ENCODE peak calls at places on chromosomes 5 and 9, in five cellular contexts. Q, A, S, Z and N are unnamed samples.

GRCh38 chr9:104094534-104095020 is 468 bp downstream of the SMC2 start:
- DNase-seq in Q (no peak), A (no peak), S (no peak), Z (no peak), N (peak; percentile 85)

GRCh38 chr5:10307206-10308148 is at the start of gene CMBL:
- DNase-seq in Q (peak; percentile 75), A (peak; percentile 80), S (peak; percentile 54), Z (peak; percentile 95), N (no peak)

GRCh38 chr9:93906182-93906880 is 48.8 kb downstream of the BARX1 start:
- DNase-seq in Q (peak; percentile 19), A (no peak), S (no peak), Z (no peak), N (no peak)

GRCh38 chr9:114756920-114757319 is 48.9 kb downstream of the TNFSF15 start:
- DNase-seq in Q (no peak), A (no peak), S (no peak), Z (no peak), N (no peak)

GRCh38 chr9:129602598-129603415 is 18.1 kb downstream of the C9orf50 start:
- DNase-seq in Q (no peak), A (no peak), S (no peak), Z (no peak), N (peak; percentile 69)

GRCh38 chr5:112586596-112587062 is 151.1 kb upstream of the APC start:
- DNase-seq in Q (no peak), A (no peak), S (no peak), Z (peak; percentile 80), N (no peak)

GRCh38 chr5:175230299-175230698 is 213.7 kb downstream of the DRD1 start:
- DNase-seq in Q (no peak), A (no peak), S (no peak), Z (no peak), N (no peak)

GRCh38 chr9:129320575-129321311 is 142.7 kb upstream of the IER5L start:
- DNase-seq in Q (peak; percentile 88), A (peak; percentile 89), S (peak; percentile 41), Z (peak; percentile 53), N (peak; percentile 40)

GRCh38 chr5:40780199-40780598 is 18.0 kb downstream of the PRKAA1 start:
- DNase-seq in Q (no peak), A (no peak), S (no peak), Z (no peak), N (no peak)

GRCh38 chr9:127567119-127567897 is 44.8 kb upstream of the STXBP1 start:
- DNase-seq in Q (peak; percentile 90), A (peak; percentile 70), S (peak; percentile 82), Z (peak; percentile 73), N (peak; percentile 68)

GRCh38 chr5:72353046-72353445 is 32.9 kb downstream of the PTCD2 start:
- DNase-seq in Q (no peak), A (no peak), S (no peak), Z (no peak), N (no peak)

GRCh38 chr5:131541766-131542165 is 93.3 kb downstream of the RAPGEF6 start:
- DNase-seq in Q (no peak), A (no peak), S (no peak), Z (no peak), N (no peak)

GRCh38 chr9:134983094-134983493 is 65.4 kb upstream of the FCN1 start:
- DNase-seq in Q (peak; percentile 57), A (no peak), S (no peak), Z (peak; percentile 34), N (peak; percentile 90)

GRCh38 chr5:38598994-38599611 is 42.7 kb upstream of the LIFR start:
- DNase-seq in Q (no peak), A (no peak), S (no peak), Z (no peak), N (no peak)

GRCh38 chr9:133777111-133777791 is 39.1 kb upstream of the SARDH start:
- DNase-seq in Q (no peak), A (no peak), S (no peak), Z (no peak), N (no peak)

GRCh38 chr5:60494635-60495034 is 205.3 kb downstream of the DEPDC1B start:
- DNase-seq in Q (no peak), A (no peak), S (no peak), Z (no peak), N (no peak)

GRCh38 chr9:98922721-98923435 is 20.8 kb upstream of the COL15A1 start:
- DNase-seq in Q (no peak), A (no peak), S (no peak), Z (no peak), N (no peak)

GRCh38 chr9:26243298-26243697 is 565.1 kb upstream of the TUSC1 start:
- DNase-seq in Q (no peak), A (no peak), S (no peak), Z (no peak), N (no peak)

GRCh38 chr9:129888085-129888808 is 53.0 kb downstream of the USP20 start:
- DNase-seq in Q (no peak), A (no peak), S (no peak), Z (peak; percentile 80), N (no peak)

GRCh38 chr9:4592886-4593285 is 69.2 kb upstream of the PLPP6 start:
- DNase-seq in Q (no peak), A (no peak), S (no peak), Z (no peak), N (no peak)

GRCh38 chr9:123337971-123338370 is 18.0 kb upstream of the CRB2 start:
- DNase-seq in Q (no peak), A (no peak), S (no peak), Z (no peak), N (no peak)

GRCh38 chr5:9462109-9462508 is 83.8 kb downstream of the SEMA5A start:
- DNase-seq in Q (no peak), A (no peak), S (no peak), Z (no peak), N (no peak)

GRCh38 chr9:14585730-14586473 is 107.3 kb downstream of the ZDHHC21 start:
- DNase-seq in Q (no peak), A (no peak), S (no peak), Z (no peak), N (no peak)

GRCh38 chr5:77645158-77645994 is 6.9 kb upstream of the OTP start:
- DNase-seq in Q (no peak), A (peak; percentile 93), S (peak; percentile 35), Z (peak; percentile 73), N (peak; percentile 68)

GRCh38 chr5:139064613-139065012 is 133.6 kb downstream of the SIL1 start:
- DNase-seq in Q (no peak), A (no peak), S (no peak), Z (no peak), N (no peak)

GRCh38 chr5:141843156-141843927 is 34.9 kb downstream of the PCDH1 start:
- DNase-seq in Q (no peak), A (no peak), S (no peak), Z (no peak), N (no peak)

GRCh38 chr5:61280766-61281427 is 51.2 kb upstream of the ZSWIM6 start:
- DNase-seq in Q (no peak), A (no peak), S (peak; percentile 67), Z (no peak), N (no peak)

GRCh38 chr9:93451762-93452709 is 551 bp downstream of the FAM120A start:
- DNase-seq in Q (peak; percentile 74), A (peak; percentile 69), S (peak; percentile 64), Z (peak; percentile 56), N (peak; percentile 48)

GRCh38 chr5:123178693-123179092 is 89.7 kb downstream of the PRDM6 start:
- DNase-seq in Q (no peak), A (no peak), S (no peak), Z (no peak), N (no peak)

GRCh38 chr9:95087659-95088242 is 229.8 kb downstream of the FANCC start:
- DNase-seq in Q (peak; percentile 75), A (no peak), S (peak; percentile 62), Z (no peak), N (no peak)
- H3K27ac ChIP-seq in Q (peak overlapping the region; percentile 93), A (no peak overlapping the region), S (peak overlapping the region; percentile 26), Z (no peak overlapping the region), N (no peak overlapping the region)

GRCh38 chr5:52712354-52712753 is 75.4 kb upstream of the ITGA1 start:
- DNase-seq in Q (no peak), A (no peak), S (no peak), Z (no peak), N (no peak)

GRCh38 chr5:52709171-52709925 is 78.4 kb upstream of the ITGA1 start:
- DNase-seq in Q (no peak), A (no peak), S (no peak), Z (no peak), N (no peak)

GRCh38 chr5:52708463-52708862 is 79.3 kb upstream of the ITGA1 start:
- DNase-seq in Q (no peak), A (no peak), S (no peak), Z (no peak), N (no peak)

GRCh38 chr5:52710972-52711596 is 76.6 kb upstream of the ITGA1 start:
- DNase-seq in Q (no peak), A (no peak), S (no peak), Z (no peak), N (no peak)

GRCh38 chr5:52710310-52710971 is 77.3 kb upstream of the ITGA1 start:
- DNase-seq in Q (no peak), A (no peak), S (no peak), Z (no peak), N (peak; percentile 14)
- H3K4me3 ChIP-seq in Q (no peak overlapping the region), A (no peak overlapping the region), S (no peak overlapping the region), Z (no peak overlapping the region), N (no peak overlapping the region)

GRCh38 chr9:37587521-37587920 is 4.9 kb downstream of the TOMM5 start:
- DNase-seq in Q (no peak), A (no peak), S (no peak), Z (peak; percentile 29), N (no peak)

GRCh38 chr9:37582548-37583157 is 6.5 kb upstream of the FBXO10 start:
- DNase-seq in Q (no peak), A (no peak), S (no peak), Z (peak; percentile 57), N (no peak)

DNA sequence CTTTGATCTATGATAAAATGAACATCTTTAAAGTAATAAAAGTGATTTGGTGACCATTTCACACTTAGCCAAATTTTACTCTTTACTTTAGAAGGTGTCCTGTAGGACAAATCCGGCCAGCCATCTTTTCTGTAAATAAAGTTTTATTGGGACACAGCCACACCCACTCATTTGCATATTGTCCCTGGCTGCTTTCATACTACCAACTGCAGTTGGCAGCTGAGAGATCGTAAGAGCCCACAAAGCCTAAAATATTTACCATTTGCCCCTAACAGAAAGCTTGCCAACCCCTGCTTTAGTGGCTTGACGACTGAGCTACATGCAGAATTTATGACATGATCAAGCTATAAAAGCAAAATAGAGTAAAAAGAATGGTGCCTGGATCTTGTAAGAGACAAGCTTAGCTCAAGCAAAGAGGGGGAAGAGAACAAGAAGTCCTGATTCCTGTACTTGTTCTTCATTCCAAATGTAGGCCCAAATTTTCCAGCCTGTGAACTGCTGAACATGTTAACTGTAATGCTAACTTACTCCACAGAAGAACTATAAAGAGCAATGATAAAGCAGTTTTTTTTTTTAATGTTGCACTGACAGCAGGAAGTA is 7.4 kb upstream of the FBXO10 start:
- DNase-seq in Q (no peak), A (no peak), S (no peak), Z (no peak), N (no peak)
- H3K36me3 ChIP-seq in Q (peaks cover 30% of the 10 kb centered on the region), A (peaks cover 78% of the 10 kb centered on the region), S (peaks cover 19% of the 10 kb centered on the region), Z (peaks cover 93% of the 10 kb centered on the region), N (peaks cover 85% of the 10 kb centered on the region)

DNA sequence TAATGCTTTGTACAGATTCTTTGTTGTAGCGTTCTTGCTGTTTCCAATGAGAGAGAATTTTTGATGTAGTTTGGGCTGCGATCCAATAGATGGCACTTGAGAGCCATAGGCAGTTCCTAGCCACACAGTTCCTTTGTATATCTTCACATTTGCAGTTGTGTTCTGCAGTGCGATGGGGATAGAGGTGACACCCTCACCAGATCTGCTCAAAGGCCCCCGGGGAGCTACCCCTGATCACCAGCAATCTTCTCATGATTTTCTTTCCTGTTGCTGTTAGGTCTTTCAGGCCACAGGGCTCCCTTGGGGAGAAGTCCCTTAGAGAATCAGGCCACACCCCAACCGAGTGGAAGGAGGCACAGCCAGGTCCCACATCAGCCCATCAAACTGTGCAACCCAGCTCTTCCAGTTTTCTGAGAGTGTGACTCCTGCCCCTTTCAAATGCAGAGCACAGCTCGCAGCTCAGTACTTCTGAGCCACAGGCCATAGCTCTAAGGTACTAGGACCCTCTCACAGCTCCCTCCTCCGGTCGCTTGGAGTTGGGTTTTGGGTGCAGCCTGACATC is 353.7 kb downstream of the SLCO4C1 start:
- DNase-seq in Q (no peak), A (peak; percentile 27), S (peak; percentile 26), Z (peak; percentile 1), N (peak; percentile 17)
- H3K27ac ChIP-seq in Q (no peak overlapping the region), A (no peak overlapping the region), S (no peak overlapping the region), Z (no peak overlapping the region), N (no peak overlapping the region)